ENCODE peak calls at places on chromosomes 5 and 9, in eight cellular contexts. G is stimulated activated naive CD8-positive, alpha-beta T cell treated with anti-CD3 and anti-CD28 coated beads, Interleukin-15, Interleukin-2, amounts not matched to agents 100 U/mL and 50 U/mL, for 24 hours; V is stimulated activated CD8-positive, alpha-beta memory T cell treated with anti-CD3 and anti-CD28 coated beads, Interleukin-15, amount 100 ng/mL, for 4 hours; W is activated naive CD4-positive, alpha-beta T cell; A is IMR-90; P is NCI-H1105; H is neural progenitor cell; N is iPS DF 19.7. Z is an unnamed sample.

GRCh38 chr5:171494452-171495121 is 75.1 kb downstream of the FGF18 start:
- DNase-seq in G (no peak), V (no peak), W (no peak), A (peak), P (no peak), H (peak), N (peak), Z (no peak)

GRCh38 chr5:1884638-1885475 is 2.1 kb upstream of the IRX4 start:
- DNase-seq in G (no peak), V (no peak), W (no peak), A (no peak), P (no peak), H (peak), N (no peak), Z (no peak)

GRCh38 chr9:92737611-92738299 is 26.9 kb downstream of the BICD2 start:
- DNase-seq in G (no peak), V (no peak), W (no peak), A (no peak), P (no peak), H (no peak), N (no peak), Z (no peak)

GRCh38 chr9:76691761-76692313 is 72.4 kb upstream of the PCA3 start:
- DNase-seq in G (no peak), V (no peak), W (no peak), A (no peak), P (peak), H (peak), N (no peak), Z (no peak)

GRCh38 chr9:78031271-78031825 is at the start of gene GNAQ:
- DNase-seq in G (peak), V (no peak), W (no peak), A (peak), P (no peak), H (peak), N (no peak), Z (peak)

GRCh38 chr9:87138128-87139040 is 191.1 kb upstream of the GAS1 start:
- DNase-seq in G (no peak), V (no peak), W (no peak), A (no peak), P (no peak), H (no peak), N (no peak), Z (no peak)

GRCh38 chr5:125311743-125312142 is 565.3 kb upstream of the ZNF608 start:
- DNase-seq in G (no peak), V (no peak), W (no peak), A (peak), P (no peak), H (no peak), N (no peak), Z (no peak)

GRCh38 chr9:123784513-123784912 is 145.4 kb downstream of the DENND1A start:
- DNase-seq in G (no peak), V (no peak), W (no peak), A (peak), P (no peak), H (no peak), N (no peak), Z (no peak)

GRCh38 chr5:96758621-96759020 is 49.1 kb downstream of the ERAP1 start:
- DNase-seq in G (no peak), V (no peak), W (no peak), A (peak), P (no peak), H (no peak), N (no peak), Z (no peak)

GRCh38 chr9:98818764-98819163 is 11.3 kb downstream of the GALNT12 start:
- DNase-seq in G (no peak), V (no peak), W (no peak), A (no peak), P (no peak), H (no peak), N (no peak), Z (no peak)

GRCh38 chr9:36031774-36032565 is 4.7 kb upstream of the RECK start:
- DNase-seq in G (no peak), V (no peak), W (no peak), A (no peak), P (no peak), H (no peak), N (no peak), Z (no peak)

GRCh38 chr9:128152133-128152780 is 3.0 kb downstream of the LCN2 start:
- DNase-seq in G (no peak), V (no peak), W (no peak), A (no peak), P (no peak), H (no peak), N (no peak), Z (no peak)

GRCh38 chr9:101705135-101705661 is 33.2 kb downstream of the GRIN3A start:
- DNase-seq in G (peak), V (no peak), W (no peak), A (no peak), P (peak), H (peak), N (no peak), Z (peak)

GRCh38 chr9:87662808-87663528 is 63.0 kb upstream of the CTSL start:
- DNase-seq in G (peak), V (no peak), W (no peak), A (peak), P (peak), H (peak), N (peak), Z (no peak)

GRCh38 chr9:74942801-74943200 is 9.9 kb downstream of the C9orf40 start:
- DNase-seq in G (peak), V (peak), W (no peak), A (peak), P (no peak), H (no peak), N (no peak), Z (peak)

GRCh38 chr5:139711067-139711851 is 63.1 kb downstream of the CXXC5 start:
- DNase-seq in G (peak), V (peak), W (no peak), A (peak), P (no peak), H (peak), N (no peak), Z (peak)

GRCh38 chr5:4859489-4860211 is 280.5 kb upstream of the ADAMTS16 start:
- DNase-seq in G (no peak), V (no peak), W (no peak), A (no peak), P (no peak), H (no peak), N (no peak), Z (no peak)

Z was measured in T-cell.